ENCODE peak calls at places on chromosome 6, in four cellular contexts. G, K, J and D are unnamed samples.

GRCh38 chr6:28496099-28496779 is 19.4 kb downstream of the GPX6 start:
- DNase-seq in G (no peak), K (peak), J (no peak), D (no peak)

GRCh38 chr6:137486388-137486787 is 7.8 kb downstream of the OLIG3 start:
- DNase-seq in G (no peak), K (no peak), J (no peak), D (no peak)

GRCh38 chr6:170062904-170063220 is 228.0 kb downstream of the DLL1 start:
- DNase-seq in G (no peak), K (no peak), J (no peak), D (no peak)

GRCh38 chr6:7693827-7694226 is 32.1 kb upstream of the BMP6 start:
- DNase-seq in G (no peak), K (no peak), J (no peak), D (no peak)

GRCh38 chr6:166221040-166221439 is 53.4 kb upstream of the TBXT start:
- DNase-seq in G (no peak), K (no peak), J (no peak), D (no peak)

GRCh38 chr6:163866192-163866591 is 451.7 kb downstream of the QKI start:
- DNase-seq in G (no peak), K (no peak), J (no peak), D (peak)

GRCh38 chr6:167686204-167686893 is 140.4 kb upstream of the AFDN start:
- DNase-seq in G (no peak), K (no peak), J (no peak), D (no peak)

GRCh38 chr6:77462359-77463307 is 658 bp downstream of the HTR1B start:
- DNase-seq in G (no peak), K (no peak), J (no peak), D (peak)

GRCh38 chr6:33905081-33905609 is 101.3 kb upstream of the MLN start:
- DNase-seq in G (peak), K (no peak), J (peak), D (no peak)

GRCh38 chr6:15375638-15376290 is 129.9 kb downstream of the JARID2 start:
- DNase-seq in G (no peak), K (no peak), J (no peak), D (no peak)

GRCh38 chr6:1384549-1385128 is 4.7 kb upstream of the FOXF2 start:
- DNase-seq in G (no peak), K (no peak), J (no peak), D (no peak)

GRCh38 chr6:129096651-129097290 is 213.8 kb downstream of the LAMA2 start:
- DNase-seq in G (no peak), K (no peak), J (no peak), D (no peak)

GRCh38 chr6:130993292-130993765 is 69.7 kb downstream of the EPB41L2 start:
- DNase-seq in G (peak), K (no peak), J (no peak), D (peak)
- TF ChIP-seq NR2C2 in G (peak), K (no peak), J (no peak), D (no peak)

DNA sequence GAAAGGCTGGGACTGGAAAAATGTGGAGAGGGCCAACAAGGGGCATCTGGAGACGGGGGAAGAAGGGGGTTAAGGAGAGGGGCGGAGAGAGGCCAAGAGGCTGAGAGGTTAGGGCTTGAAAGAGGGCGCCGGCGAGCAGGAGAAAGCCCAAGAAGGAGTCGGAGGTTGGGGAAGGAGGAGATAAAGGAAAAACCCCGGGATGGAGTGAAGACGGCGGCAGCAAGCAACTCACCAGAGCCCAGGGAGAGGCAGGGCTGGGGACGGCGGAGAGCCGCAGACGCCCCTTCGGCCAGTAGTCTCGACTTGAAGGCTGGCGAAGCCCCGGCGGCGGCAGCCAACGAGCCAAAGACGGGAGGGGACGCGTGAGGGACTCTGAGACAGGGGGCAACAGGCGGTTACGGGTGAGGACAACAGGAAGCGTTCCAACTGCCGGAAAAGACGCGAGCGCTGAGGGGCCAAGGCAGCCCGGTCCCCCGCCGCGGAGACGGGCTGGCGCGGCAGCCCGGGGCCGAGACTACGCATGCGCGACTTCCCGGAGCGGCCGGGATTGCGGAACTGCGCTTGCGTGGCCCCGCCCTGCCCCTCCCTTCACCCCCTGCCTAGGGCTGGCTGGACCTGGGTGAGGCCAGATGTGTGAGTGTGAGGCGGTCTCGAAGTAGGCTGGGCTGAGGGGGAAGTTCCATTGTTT is at the start of gene STK38:
- DNase-seq in G (peak), K (peak), J (peak), D (peak)
- TF ChIP-seq CTCF in G (peak), K (peak), J (peak), D (no peak)

GRCh38 chr6:113560908-113561307 is 296.2 kb upstream of the MARCKS start:
- DNase-seq in G (no peak), K (no peak), J (no peak), D (no peak)
- TF ChIP-seq ATF3 in G (no peak), K (no peak), J (no peak), D (no peak)

GRCh38 chr6:11700118-11700718 is 78.4 kb downstream of the ADTRP start:
- DNase-seq in G (peak), K (peak), J (no peak), D (no peak)
- TF ChIP-seq NR2C2 in G (no peak), K (no peak), J (no peak), D (no peak)

DNA sequence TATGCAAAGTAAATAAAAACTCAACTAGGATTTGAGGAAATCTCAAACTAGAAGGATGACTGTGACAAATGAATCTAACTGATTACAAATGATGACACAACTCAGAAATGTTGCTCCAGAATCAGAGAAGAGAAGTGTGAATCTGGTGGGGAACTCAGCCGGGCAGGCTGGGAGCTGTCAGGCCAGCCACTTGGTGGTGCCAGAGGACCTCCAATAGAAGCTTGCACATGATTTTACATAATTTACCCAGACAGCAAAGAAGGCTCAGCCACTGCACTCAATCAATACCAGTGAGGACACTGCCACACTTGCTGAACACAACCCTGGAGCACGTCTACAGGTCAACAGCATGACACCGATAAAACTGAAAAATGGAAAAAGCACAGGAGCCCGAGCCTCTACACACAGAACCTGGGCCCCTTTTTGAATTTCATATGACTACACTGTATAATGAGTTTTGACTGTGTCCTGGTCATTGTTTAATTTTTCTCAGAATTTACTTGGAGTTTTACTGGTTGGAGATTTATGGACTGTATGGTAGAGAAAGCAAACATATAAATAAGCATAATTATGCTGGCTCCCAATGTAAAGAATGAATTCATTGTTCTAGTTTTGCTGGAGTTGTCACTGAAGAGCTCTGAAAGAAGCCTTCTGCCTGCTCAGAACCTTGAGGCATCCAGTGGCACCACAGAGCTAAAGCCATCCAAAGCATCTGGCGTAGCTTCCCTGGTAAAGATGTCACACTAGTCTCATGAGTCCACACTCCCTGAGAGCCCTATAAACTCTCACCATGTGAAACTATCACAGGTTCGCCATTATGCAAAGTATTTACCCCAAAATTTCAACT is 296.5 kb downstream of the THBS2 start:
- DNase-seq in G (peak), K (peak), J (no peak), D (peak)
- TF ChIP-seq CTCF in G (peak), K (peak), J (peak), D (peak)